ENCODE peak calls at places on chromosomes 16 and 17, in seven cellular contexts. I is CD8-positive, alpha-beta T cell; F is ovary; L is BE2C; A is Panc1; O is suprapubic skin; E is left ventricle myocardium inferior. M is an unnamed sample.

GRCh38 chr17:75352079-75352569 is 53.4 kb downstream of the GRB2 start:
- DNase-seq in L (peak; percentile 37), A (no peak), E (no peak), I (no peak), F (no peak), O (no peak), M (no peak)

GRCh38 chr17:17820457-17821158 is 16.2 kb downstream of the SREBF1 start:
- DNase-seq in O (no peak), L (no peak), F (no peak), I (no peak), A (no peak), E (no peak), M (no peak)

GRCh38 chr16:66220766-66221165 is 145.7 kb upstream of the CDH5 start:
- DNase-seq in F (no peak), E (no peak), A (no peak), L (no peak), O (peak; percentile 61), I (no peak), M (no peak)

GRCh38 chr16:1757714-1758461 is 13.5 kb downstream of the NME3 start:
- DNase-seq in F (no peak), O (no peak), E (no peak), A (no peak), I (no peak), L (no peak), M (no peak)

GRCh38 chr17:21313320-21313719 is 28.8 kb downstream of the MAP2K3 start:
- DNase-seq in A (no peak), O (peak; percentile 48), L (no peak), I (no peak), E (no peak), F (no peak), M (no peak)

GRCh38 chr17:40317345-40317873 is 8.4 kb downstream of the RARA start:
- DNase-seq in I (peak; percentile 54), F (peak; percentile 52), E (peak; percentile 57), L (peak; percentile 73), O (peak; percentile 79), A (no peak), M (no peak)

GRCh38 chr17:73650147-73650546 is 5.9 kb upstream of the SDK2 start:
- DNase-seq in I (no peak), L (peak; percentile 46), E (no peak), F (no peak), O (no peak), A (no peak), M (no peak)

GRCh38 chr17:43868236-43868994 is 21.4 kb downstream of the CD300LG start:
- DNase-seq in L (no peak), E (no peak), F (no peak), A (no peak), O (no peak), I (no peak), M (no peak)

GRCh38 chr16:106623-107324 is 28.7 kb downstream of the MPG start:
- DNase-seq in F (no peak), E (no peak), I (peak; percentile 60), L (peak; percentile 65), O (no peak), A (peak; percentile 47), M (no peak)

GRCh38 chr16:72791786-72792185 is 256.1 kb downstream of the ZFHX3 start:
- DNase-seq in E (no peak), O (no peak), I (no peak), L (no peak), F (no peak), A (no peak), M (no peak)

GRCh38 chr17:40548982-40549680 is 16.1 kb downstream of the CCR7 start:
- DNase-seq in O (peak; percentile 71), I (no peak), E (no peak), L (peak; percentile 13), F (peak; percentile 57), A (peak; percentile 51), M (no peak)

GRCh38 chr17:7238418-7239090 is 703 bp downstream of the PHF23 start:
- DNase-seq in A (no peak), E (no peak), F (peak; percentile 75), I (peak; percentile 46), L (no peak), O (no peak), M (no peak)

GRCh38 chr16:50711862-50712567 is 18.6 kb downstream of the NOD2 start:
- DNase-seq in A (no peak), E (peak; percentile 59), I (no peak), L (peak; percentile 86), O (no peak), F (no peak), M (no peak)

GRCh38 chr17:5365831-5366230 is 53.6 kb downstream of the NUP88 start:
- DNase-seq in O (no peak), A (no peak), F (no peak), L (no peak), E (no peak), I (no peak), M (no peak)

GRCh38 chr16:12754824-12755543 is 48.7 kb downstream of the CPPED1 start:
- DNase-seq in E (no peak), L (no peak), I (no peak), A (no peak), F (no peak), O (no peak), M (no peak)

GRCh38 chr17:79951361-79952264 is 84.1 kb downstream of the TBC1D16 start:
- DNase-seq in F (peak; percentile 66), A (no peak), O (peak; percentile 79), I (no peak), L (peak; percentile 62), E (peak; percentile 42), M (no peak)

GRCh38 chr17:79948918-79949645 is 86.6 kb downstream of the TBC1D16 start:
- DNase-seq in A (no peak), L (no peak), F (peak; percentile 26), I (no peak), O (peak; percentile 71), E (peak; percentile 6), M (no peak)

GRCh38 chr17:79949646-79950292 is 85.9 kb downstream of the TBC1D16 start:
- DNase-seq in A (no peak), O (peak; percentile 54), E (peak; percentile 6), F (peak; percentile 20), I (no peak), L (no peak), M (no peak)

GRCh38 chr17:79950306-79950705 is 85.4 kb downstream of the TBC1D16 start:
- DNase-seq in I (no peak), F (peak; percentile 32), E (peak; percentile 13), O (peak; percentile 78), L (no peak), A (no peak), M (no peak)

DNA sequence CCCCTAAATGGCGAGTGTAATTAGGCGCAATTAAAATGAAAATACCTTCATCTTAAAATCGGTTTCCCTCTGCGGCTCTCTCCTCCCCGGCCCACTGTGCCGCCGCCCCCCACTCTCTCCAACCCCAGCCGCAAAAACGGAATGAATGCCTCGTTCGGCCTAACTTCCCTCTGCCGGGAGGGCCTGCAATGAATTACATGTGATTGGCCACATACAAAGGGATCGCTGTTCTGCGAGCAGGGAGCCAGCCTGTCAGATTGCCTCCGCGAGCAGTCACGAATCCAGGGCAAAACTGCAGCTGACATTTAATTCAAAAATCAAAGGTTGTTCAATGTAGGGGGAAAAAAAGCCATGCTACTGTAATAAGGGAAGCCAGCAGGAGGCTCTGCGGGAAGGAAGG is 85.0 kb downstream of the TBC1D16 start:
- DNase-seq in L (no peak), F (peak; percentile 26), I (no peak), E (no peak), A (no peak), O (peak; percentile 56), M (no peak)
- TF ChIP-seq CTCF in L (no peak), F (no peak), I (no peak), E (no peak), A (no peak), O (no peak), M (no peak)

DNA sequence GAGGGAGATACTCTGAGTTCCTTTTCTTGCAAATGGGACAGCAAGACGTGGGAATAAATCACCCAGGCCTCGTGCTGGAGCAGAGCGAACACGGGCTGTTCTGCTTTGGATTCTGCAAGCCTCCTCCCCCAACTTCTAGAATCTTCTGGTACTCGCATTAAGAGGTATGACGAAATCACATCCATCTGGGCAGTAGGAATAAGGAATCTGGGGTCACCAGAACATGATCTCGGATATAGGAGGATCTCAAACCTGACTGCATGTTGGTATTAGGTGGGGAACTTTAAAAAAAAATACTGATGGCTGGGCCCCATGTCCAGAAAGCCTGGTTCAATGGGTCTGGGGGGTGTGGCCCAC is 49.8 kb upstream of the USP7 start:
- DNase-seq in O (no peak), A (no peak), F (no peak), E (no peak), L (no peak), I (no peak), M (no peak)
- H3K4me3 ChIP-seq in O (no peak overlapping the region), A (no peak overlapping the region), F (no peak overlapping the region), E (no peak overlapping the region), L (no peak overlapping the region), I (no peak overlapping the region), M (no peak overlapping the region)

GRCh38 chr16:70254095-70254964 is 2.6 kb upstream of the EXOSC6 start:
- DNase-seq in F (no peak), E (no peak), I (no peak), L (no peak), A (no peak), O (no peak), M (no peak)

GRCh38 chr16:70254965-70255286 is 3.2 kb upstream of the EXOSC6 start:
- DNase-seq in A (no peak), L (no peak), E (no peak), O (no peak), I (no peak), F (no peak), M (no peak)

GRCh38 chr16:70251651-70252354 is at the start of gene EXOSC6:
- DNase-seq in A (peak; percentile 73), O (peak; percentile 94), I (peak; percentile 92), F (peak; percentile 90), E (peak; percentile 90), L (peak; percentile 96), M (peak; percentile 79)

GRCh38 chr16:70252355-70252988 is 732 bp upstream of the EXOSC6 start:
- DNase-seq in O (no peak), I (no peak), E (no peak), L (peak; percentile 67), A (no peak), F (no peak), M (no peak)

DNA sequence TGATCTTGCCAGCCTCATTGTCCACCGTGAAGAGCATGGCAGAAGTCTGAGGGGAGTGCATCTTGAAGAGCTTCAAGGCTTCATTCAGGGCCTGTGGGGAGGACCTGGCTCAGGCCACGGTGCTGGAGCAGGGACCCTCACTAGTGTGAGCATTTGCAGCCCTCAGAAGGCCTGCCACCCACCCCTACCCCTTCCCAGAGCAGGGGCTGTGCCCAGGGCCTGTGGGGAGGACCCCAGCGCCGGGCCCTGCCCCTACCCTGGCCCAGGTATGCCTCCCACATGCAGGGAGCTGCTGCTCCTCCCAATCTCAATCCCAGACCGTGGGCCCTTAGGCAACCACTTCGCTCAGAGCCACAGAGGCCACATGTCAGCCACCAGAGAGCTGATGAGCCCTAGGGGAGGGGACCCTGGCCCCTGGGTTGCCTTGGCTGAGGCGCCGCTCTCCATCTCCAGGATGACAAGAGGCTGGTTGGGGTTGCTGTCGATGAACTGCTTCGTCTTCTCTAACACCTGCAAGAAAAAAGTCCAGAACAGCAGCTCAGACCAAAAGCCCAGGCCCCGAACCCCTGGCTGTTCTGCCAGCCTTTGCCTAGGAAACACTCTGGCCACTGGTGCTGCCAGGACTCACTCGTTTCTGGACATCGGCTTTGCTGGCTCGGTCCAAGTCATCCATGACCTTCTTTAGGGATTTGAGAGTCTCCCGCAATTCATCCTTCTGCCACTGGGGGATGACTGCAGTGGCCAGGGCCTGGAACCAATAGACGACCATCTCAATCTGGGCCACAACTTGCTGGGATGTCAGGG is 1.8 kb upstream of the EXOSC6 start:
- DNase-seq in L (peak; percentile 67), F (no peak), A (no peak), E (no peak), I (peak; percentile 32), O (no peak), M (no peak)
- TF ChIP-seq CTCF in L (peak; percentile 69), F (no peak), A (peak; percentile 64), E (peak; percentile 56), I (peak; percentile 42), O (peak; percentile 17), M (peak; percentile 45)

GRCh38 chr17:34607917-34608316 is 28.5 kb downstream of the TMEM132E start:
- DNase-seq in L (no peak), I (no peak), O (no peak), E (no peak), F (no peak), A (no peak), M (no peak)
- H3K4me3 ChIP-seq in L (no peak overlapping the region), I (no peak overlapping the region), O (no peak overlapping the region), E (no peak overlapping the region), F (no peak overlapping the region), A (no peak overlapping the region), M (no peak overlapping the region)